ENCODE peak calls at places on chromosomes 3 and 15, in six cellular contexts. R is testis; K is fibroblast of lung; U is tibial artery; M is lung; Y is CD4-positive, alpha-beta T cell. B is an unnamed sample. For H3K27me3, the result is how much of the 10 kb centered on the place peaks cover.

GRCh38 chr3:178741020-178741419 is 204.8 kb downstream of the KCNMB2 start:
- DNase-seq in R (no peak), K (no peak), U (no peak), M (no peak), Y (no peak), B (no peak)

GRCh38 chr3:42043116-42043796 is 47.9 kb upstream of the TRAK1 start:
- DNase-seq in R (no peak), K (peak), U (no peak), M (no peak), Y (no peak), B (no peak)

GRCh38 chr15:66765478-66766281 is 63.6 kb downstream of the SMAD6 start:
- DNase-seq in R (no peak), K (no peak), U (peak), M (peak), Y (no peak), B (peak)

GRCh38 chr3:88231207-88231606 is 81.4 kb downstream of the C3orf38 start:
- DNase-seq in R (no peak), K (no peak), U (no peak), M (no peak), Y (no peak), B (no peak)

GRCh38 chr3:23017800-23018199 is 185.3 kb upstream of the UBE2E2 start:
- DNase-seq in R (no peak), K (no peak), U (no peak), M (no peak), Y (no peak), B (no peak)

GRCh38 chr15:34336947-34337556 is 529 bp downstream of the SLC12A6 start:
- DNase-seq in R (no peak), K (no peak), U (no peak), M (no peak), Y (peak), B (no peak)

GRCh38 chr3:197427013-197427412 is 128.6 kb upstream of the DLG1 start:
- DNase-seq in R (no peak), K (no peak), U (no peak), M (no peak), Y (no peak), B (peak)

GRCh38 chr3:111712294-111713180 is 117.4 kb upstream of the ZBED2 start:
- DNase-seq in R (no peak), K (no peak), U (peak), M (no peak), Y (no peak), B (peak)

GRCh38 chr15:51162865-51163762 is 68.4 kb upstream of the TNFAIP8L3 start:
- DNase-seq in R (peak), K (peak), U (peak), M (peak), Y (peak), B (peak)

GRCh38 chr15:101803676-101804075 is 367 bp downstream of the OR4F6 start:
- DNase-seq in R (no peak), K (no peak), U (no peak), M (no peak), Y (no peak), B (no peak)

GRCh38 chr3:111666041-111666735 is 71.0 kb upstream of the ZBED2 start:
- DNase-seq in R (no peak), K (no peak), U (no peak), M (no peak), Y (no peak), B (no peak)

GRCh38 chr3:64290864-64291263 is 65.6 kb upstream of the PRICKLE2 start:
- DNase-seq in R (no peak), K (peak), U (no peak), M (no peak), Y (no peak), B (no peak)

GRCh38 chr3:108420926-108421325 is 89.5 kb downstream of the MYH15 start:
- DNase-seq in R (no peak), K (peak), U (no peak), M (no peak), Y (no peak), B (no peak)

GRCh38 chr3:116188231-116188785 is 257.0 kb downstream of the LSAMP start:
- DNase-seq in R (no peak), K (peak), U (no peak), M (no peak), Y (no peak), B (no peak)

GRCh38 chr3:2628117-2628516 is 482.1 kb downstream of the IL5RA start:
- DNase-seq in R (no peak), K (no peak), U (no peak), M (no peak), Y (no peak), B (no peak)

GRCh38 chr3:197736010-197736490 is 654 bp downstream of the RUBCN start:
- DNase-seq in R (peak), K (no peak), U (no peak), M (no peak), Y (no peak), B (peak)

GRCh38 chr15:74458473-74458872 is 2.5 kb downstream of the UBL7 start:
- DNase-seq in R (no peak), K (no peak), U (no peak), M (no peak), Y (no peak), B (no peak)

GRCh38 chr3:183698318-183698731 is 728 bp downstream of the YEATS2 start:
- DNase-seq in R (peak), K (peak), U (no peak), M (no peak), Y (no peak), B (no peak)

GRCh38 chr3:77186728-77187127 is 146.8 kb downstream of the ROBO2 start:
- DNase-seq in R (no peak), K (peak), U (no peak), M (no peak), Y (no peak), B (no peak)

GRCh38 chr15:43420435-43420834 is 49.5 kb downstream of the TUBGCP4 start:
- DNase-seq in R (no peak), K (no peak), U (no peak), M (no peak), Y (no peak), B (no peak)

GRCh38 chr15:41648770-41649169 is 11.4 kb upstream of the MGA start:
- DNase-seq in R (no peak), K (peak), U (no peak), M (no peak), Y (no peak), B (no peak)

GRCh38 chr15:55694652-55695150 is 48.3 kb downstream of the PRTG start:
- DNase-seq in R (no peak), K (peak), U (no peak), M (no peak), Y (no peak), B (no peak)

GRCh38 chr3:195033531-195034091 is 237.3 kb downstream of the XXYLT1 start:
- DNase-seq in R (no peak), K (no peak), U (peak), M (no peak), Y (no peak), B (no peak)

GRCh38 chr15:20341901-20342605 is 199.5 kb downstream of the GOLGA6L6 start:
- DNase-seq in R (no peak), K (no peak), U (peak), M (peak), Y (peak), B (peak)

GRCh38 chr3:24479816-24480215 is 14.8 kb downstream of the THRB start:
- DNase-seq in R (no peak), K (no peak), U (no peak), M (no peak), Y (no peak), B (no peak)

GRCh38 chr3:54120657-54121403 is 1.5 kb upstream of the CACNA2D3 start:
- DNase-seq in R (peak), K (no peak), U (no peak), M (no peak), Y (no peak), B (no peak)

GRCh38 chr15:91129436-91129835 is 29.4 kb downstream of the SV2B start:
- DNase-seq in R (no peak), K (no peak), U (no peak), M (no peak), Y (no peak), B (no peak)
- H3K27me3 ChIP-seq in R (under half), K (under half), U (under half), M (under half), Y (under half), B (under half)

GRCh38 chr3:43319794-43320193 is 33.5 kb downstream of the SNRK start:
- DNase-seq in R (no peak), K (peak), U (no peak), M (no peak), Y (no peak), B (no peak)
- H3K27ac ChIP-seq in R (no peak), K (no peak), U (no peak), M (no peak), Y (no peak), B (no peak)

DNA sequence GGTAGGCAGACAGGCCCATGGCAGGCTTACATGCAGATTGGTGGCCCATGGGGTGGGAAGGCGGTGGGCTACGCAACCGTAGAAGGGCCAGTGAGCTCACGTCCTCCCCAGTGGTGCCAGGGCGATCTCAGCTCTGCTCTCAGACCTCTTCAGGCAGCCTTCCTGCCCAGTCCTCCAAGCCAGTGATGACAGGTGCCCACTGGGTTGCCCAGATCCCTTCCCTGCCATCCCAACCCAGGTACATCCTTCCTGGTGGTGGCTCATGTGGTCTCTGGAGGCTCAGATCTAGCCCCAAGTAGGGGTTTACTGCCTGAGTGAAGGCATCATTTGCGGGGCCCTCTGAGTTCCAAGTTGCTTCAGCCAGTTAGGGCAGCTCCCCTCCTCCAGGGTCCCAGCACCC is 2.4 kb upstream of the DNAJB8 start:
- DNase-seq in R (no peak), K (no peak), U (no peak), M (no peak), Y (no peak), B (no peak)
- H3K27me3 ChIP-seq in R (under half), K (under half), U (half or more), M (under half), Y (under half), B (under half)

DNA sequence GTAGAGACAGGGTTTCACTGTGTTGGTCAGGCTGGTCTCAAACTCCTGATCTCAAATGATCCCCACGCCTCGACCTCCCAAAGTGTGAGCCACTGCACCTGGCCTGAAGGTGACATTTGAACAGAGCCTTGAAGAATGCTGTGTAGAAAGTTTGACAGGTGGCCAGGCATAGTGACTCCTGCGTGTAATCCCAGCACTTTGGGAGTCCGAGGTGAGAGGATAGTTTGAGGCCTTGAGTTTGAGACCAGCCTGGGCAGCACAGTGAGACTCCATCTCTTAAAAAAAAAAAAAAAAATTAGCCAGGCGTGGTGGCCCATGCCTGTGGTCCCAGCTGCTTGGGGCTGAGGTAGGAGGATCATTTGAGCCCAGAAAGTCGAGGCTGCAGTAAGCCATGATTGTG is 1.5 kb downstream of the IQGAP1 start:
- DNase-seq in R (no peak), K (no peak), U (no peak), M (no peak), Y (no peak), B (no peak)
- H3K27ac ChIP-seq in R (peak), K (peak), U (peak), M (peak), Y (no peak), B (no peak)